ENCODE peak calls at places on chromosomes 3 and 15, in five cellular contexts. E is ovary; H is tibial artery; M is upper lobe of right lung; N is CD8-positive, alpha-beta memory T cell. R is an unnamed sample.

GRCh38 chr15:62734706-62735105 is 307.8 kb upstream of the TPM1 start:
- DNase-seq in E (no peak), H (no peak), M (no peak), N (no peak), R (no peak)

GRCh38 chr3:160180581-160181216 is 44.5 kb upstream of the C3orf80 start:
- DNase-seq in E (no peak), H (no peak), M (no peak), N (no peak), R (peak; percentile 58)

GRCh38 chr15:85899927-85900326 is 105.2 kb upstream of the KLHL25 start:
- DNase-seq in E (no peak), H (no peak), M (no peak), N (no peak), R (no peak)

GRCh38 chr3:13881536-13882410 is 1.9 kb upstream of the WNT7A start:
- DNase-seq in E (no peak), H (peak; percentile 6), M (peak; percentile 45), N (no peak), R (peak; percentile 18)

GRCh38 chr3:147507638-147508286 is 98.6 kb downstream of the ZIC1 start:
- DNase-seq in E (no peak), H (peak; percentile 22), M (no peak), N (no peak), R (no peak)

GRCh38 chr15:45448066-45448510 is 69.7 kb upstream of the GATM start:
- DNase-seq in E (no peak), H (no peak), M (peak; percentile 77), N (no peak), R (no peak)

GRCh38 chr15:26615188-26615926 is 157.5 kb downstream of the GABRB3 start:
- DNase-seq in E (no peak), H (no peak), M (no peak), N (no peak), R (no peak)

GRCh38 chr3:178255315-178255714 is 280.9 kb upstream of the KCNMB2 start:
- DNase-seq in E (no peak), H (no peak), M (no peak), N (no peak), R (no peak)

GRCh38 chr15:33858836-33859235 is 109.5 kb upstream of the CHRM5 start:
- DNase-seq in E (no peak), H (no peak), M (no peak), N (no peak), R (no peak)

GRCh38 chr3:2898591-2899353 is 211.4 kb downstream of the IL5RA start:
- DNase-seq in E (no peak), H (no peak), M (no peak), N (no peak), R (no peak)

GRCh38 chr15:66389098-66389858 is 2.6 kb downstream of the MAP2K1 start:
- DNase-seq in E (no peak), H (no peak), M (no peak), N (no peak), R (no peak)

GRCh38 chr3:191047930-191048329 is 151.1 kb upstream of the OSTN start:
- DNase-seq in E (no peak), H (no peak), M (no peak), N (no peak), R (no peak)

GRCh38 chr3:69739204-69740102 is at the start of gene MITF:
- DNase-seq in E (peak; percentile 93), H (peak; percentile 96), M (peak; percentile 96), N (no peak), R (peak; percentile 93)

GRCh38 chr3:131172502-131172901 is 145.8 kb downstream of the NEK11 start:
- DNase-seq in E (no peak), H (no peak), M (no peak), N (no peak), R (no peak)

GRCh38 chr15:63049747-63050439 is 7.3 kb downstream of the TPM1 start:
- DNase-seq in E (no peak), H (no peak), M (no peak), N (no peak), R (no peak)

GRCh38 chr3:26406636-26407035 is 215.9 kb upstream of the LRRC3B start:
- DNase-seq in E (no peak), H (no peak), M (no peak), N (no peak), R (no peak)

GRCh38 chr15:98983333-98983732 is 24.3 kb downstream of the PGPEP1L start:
- DNase-seq in E (peak; percentile 75), H (peak; percentile 74), M (no peak), N (no peak), R (peak; percentile 76)

GRCh38 chr3:50356553-50356952 is 2.8 kb downstream of the TMEM115 start:
- DNase-seq in E (no peak), H (no peak), M (no peak), N (no peak), R (no peak)

GRCh38 chr15:92650256-92650655 is 5.3 kb downstream of the FAM174B start:
- DNase-seq in E (peak; percentile 84), H (no peak), M (no peak), N (no peak), R (no peak)

GRCh38 chr15:80003171-80003570 is 32.2 kb upstream of the BCL2A1 start:
- DNase-seq in E (no peak), H (no peak), M (no peak), N (no peak), R (peak; percentile 43)

GRCh38 chr3:87135412-87135811 is 91.7 kb upstream of the CHMP2B start:
- DNase-seq in E (no peak), H (no peak), M (no peak), N (no peak), R (no peak)

GRCh38 chr3:42803800-42804112 is 534 bp downstream of the HIGD1A start:
- DNase-seq in E (peak; percentile 25), H (no peak), M (peak; percentile 80), N (no peak), R (peak; percentile 63)

GRCh38 chr15:93088200-93088980 is 621 bp downstream of the RGMA start:
- DNase-seq in E (peak; percentile 46), H (peak; percentile 39), M (peak; percentile 70), N (no peak), R (no peak)

GRCh38 chr3:31035681-31036080 is 141.2 kb upstream of the GADL1 start:
- DNase-seq in E (no peak), H (no peak), M (no peak), N (no peak), R (no peak)

DNA sequence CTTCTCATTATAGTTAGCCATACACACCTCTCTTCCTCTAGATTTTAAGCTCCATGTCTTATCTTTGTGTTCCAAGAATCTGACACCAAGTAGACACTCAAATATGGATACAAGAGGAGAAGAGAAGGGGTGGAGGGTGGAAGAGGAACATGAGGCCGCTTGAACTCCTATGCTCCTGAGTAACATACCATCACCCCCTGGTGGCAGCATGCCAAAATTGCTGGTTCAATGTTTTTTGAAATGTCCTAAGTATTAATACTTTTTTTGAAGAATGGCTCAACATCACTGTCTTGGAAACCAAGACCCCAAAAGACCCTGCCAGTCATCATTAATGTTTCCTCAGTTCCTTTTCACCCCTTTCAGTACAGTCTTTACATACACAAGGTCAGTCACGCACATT is 71.8 kb upstream of the HACD2 start:
- DNase-seq in E (no peak), H (no peak), M (no peak), N (no peak), R (no peak)
- H3K36me3 ChIP-seq in E (no peaks in the 10 kb centered on the region), H (peaks cover 36% of the 10 kb centered on the region), M (peaks cover 9% of the 10 kb centered on the region), N (no peaks in the 10 kb centered on the region), R (no peaks in the 10 kb centered on the region)

GRCh38 chr15:34952481-34952880 is 17.1 kb downstream of the AQR start:
- DNase-seq in E (no peak), H (no peak), M (no peak), N (no peak), R (no peak)
- H3K36me3 ChIP-seq in E (no peaks in the 10 kb centered on the region), H (peaks cover 31% of the 10 kb centered on the region), M (peaks cover 52% of the 10 kb centered on the region), N (peaks cover 7% of the 10 kb centered on the region), R (peaks cover 30% of the 10 kb centered on the region)

GRCh38 chr15:52218816-52219215 is 27.6 kb upstream of the GNB5 start:
- DNase-seq in E (no peak), H (no peak), M (no peak), N (no peak), R (no peak)

GRCh38 chr15:52220896-52221660 is 29.9 kb upstream of the GNB5 start:
- DNase-seq in E (no peak), H (no peak), M (no peak), N (no peak), R (no peak)

GRCh38 chr15:52224211-52224610 is 33.0 kb upstream of the GNB5 start:
- DNase-seq in E (no peak), H (no peak), M (no peak), N (no peak), R (no peak)

GRCh38 chr15:52220251-52220650 is 29.1 kb upstream of the GNB5 start:
- DNase-seq in E (no peak), H (no peak), M (no peak), N (no peak), R (no peak)

GRCh38 chr15:52221730-52222129 is 30.5 kb upstream of the GNB5 start:
- DNase-seq in E (no peak), H (no peak), M (no peak), N (no peak), R (no peak)
- H3K36me3 ChIP-seq in E (no peaks in the 10 kb centered on the region), H (peaks cover 22% of the 10 kb centered on the region), M (peaks cover 26% of the 10 kb centered on the region), N (no peaks in the 10 kb centered on the region), R (peaks cover 9% of the 10 kb centered on the region)

GRCh38 chr3:17188378-17188777 is 303.6 kb downstream of the PLCL2 start:
- DNase-seq in E (no peak), H (no peak), M (no peak), N (no peak), R (no peak)
- H3K36me3 ChIP-seq in E (no peaks in the 10 kb centered on the region), H (peaks cover 7% of the 10 kb centered on the region), M (no peaks in the 10 kb centered on the region), N (no peaks in the 10 kb centered on the region), R (no peaks in the 10 kb centered on the region)

GRCh38 chr15:89307791-89308190 is 26.8 kb downstream of the POLG start:
- DNase-seq in E (no peak), H (no peak), M (no peak), N (no peak), R (no peak)
- H3K36me3 ChIP-seq in E (no peaks in the 10 kb centered on the region), H (no peaks in the 10 kb centered on the region), M (no peaks in the 10 kb centered on the region), N (no peaks in the 10 kb centered on the region), R (no peaks in the 10 kb centered on the region)

DNA sequence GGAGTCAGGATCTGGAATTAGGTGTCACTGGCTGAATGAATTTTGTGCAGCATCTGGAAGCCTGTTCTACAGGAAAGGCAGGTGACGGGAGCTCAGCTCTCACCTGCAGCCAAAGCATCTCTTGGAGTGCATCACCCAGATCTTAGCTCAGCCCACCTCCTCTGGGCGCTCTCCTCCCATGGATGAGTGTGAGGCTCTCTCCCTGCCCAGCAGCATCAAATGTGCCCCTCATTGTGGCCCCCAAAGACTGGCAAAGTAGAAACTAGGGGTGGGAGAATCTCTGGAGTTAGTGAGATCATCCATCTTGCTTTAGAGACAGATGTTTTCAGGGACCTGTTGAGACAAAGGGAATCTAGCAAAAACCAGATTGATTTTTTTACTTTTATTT is 68.7 kb downstream of the SENP2 start:
- DNase-seq in E (no peak), H (no peak), M (no peak), N (no peak), R (no peak)
- H3K36me3 ChIP-seq in E (no peaks in the 10 kb centered on the region), H (no peaks in the 10 kb centered on the region), M (no peaks in the 10 kb centered on the region), N (no peaks in the 10 kb centered on the region), R (no peaks in the 10 kb centered on the region)

GRCh38 chr3:126438186-126438585 is 37.5 kb downstream of the ZXDC start:
- DNase-seq in E (no peak), H (no peak), M (peak; percentile 38), N (no peak), R (peak; percentile 9)

GRCh38 chr3:126434931-126435411 is 40.3 kb downstream of the CFAP100 start:
- DNase-seq in E (no peak), H (no peak), M (peak; percentile 47), N (no peak), R (peak; percentile 49)

GRCh38 chr3:126435456-126436315 is 40.0 kb downstream of the ZXDC start:
- DNase-seq in E (no peak), H (no peak), M (peak; percentile 52), N (no peak), R (peak; percentile 32)

GRCh38 chr3:126438746-126439145 is 36.9 kb downstream of the ZXDC start:
- DNase-seq in E (no peak), H (no peak), M (peak; percentile 17), N (no peak), R (peak; percentile 54)

GRCh38 chr3:126436826-126437717 is 38.6 kb downstream of the ZXDC start:
- DNase-seq in E (no peak), H (no peak), M (peak; percentile 42), N (no peak), R (peak; percentile 21)
- H3K36me3 ChIP-seq in E (no peaks in the 10 kb centered on the region), H (peaks cover 92% of the 10 kb centered on the region), M (peaks cover 53% of the 10 kb centered on the region), N (peaks cover 5% of the 10 kb centered on the region), R (peaks cover 47% of the 10 kb centered on the region)